ENCODE peak calls at places on chromosome 3, in ten cellular contexts. K, C, E, D, T, X, G, A, W and P are unnamed samples.

GRCh38 chr3:172009736-172010254 is 29.6 kb upstream of the FNDC3B start:
- DNase-seq in K (no peak), C (no peak), E (no peak), D (no peak), T (no peak), X (no peak), G (no peak), A (no peak), W (no peak), P (no peak)

GRCh38 chr3:141434255-141434654 is 52.6 kb upstream of the RASA2 start:
- DNase-seq in K (no peak), C (no peak), E (no peak), D (no peak), T (no peak), X (no peak), G (peak), A (no peak), W (peak), P (no peak)

GRCh38 chr3:17674082-17674686 is 68.2 kb downstream of the TBC1D5 start:
- DNase-seq in K (no peak), C (no peak), E (no peak), D (no peak), T (no peak), X (no peak), G (no peak), A (no peak), W (no peak), P (no peak)

GRCh38 chr3:146577662-146578061 is 27.5 kb downstream of the PLSCR5 start:
- DNase-seq in K (no peak), C (peak), E (no peak), D (no peak), T (no peak), X (peak), G (no peak), A (peak), W (no peak), P (no peak)

GRCh38 chr3:129003578-129004112 is 2.5 kb downstream of the EFCC1 start:
- DNase-seq in K (no peak), C (peak), E (no peak), D (peak), T (peak), X (peak), G (no peak), A (no peak), W (no peak), P (no peak)

GRCh38 chr3:184583345-184584000 is 21.9 kb downstream of the EPHB3 start:
- DNase-seq in K (peak), C (peak), E (no peak), D (no peak), T (no peak), X (no peak), G (no peak), A (no peak), W (no peak), P (no peak)

GRCh38 chr3:12990781-12991480 is 82.3 kb downstream of the IQSEC1 start:
- DNase-seq in K (peak), C (no peak), E (no peak), D (no peak), T (no peak), X (no peak), G (no peak), A (peak), W (no peak), P (no peak)

GRCh38 chr3:13018039-13018431 is 55.2 kb downstream of the IQSEC1 start:
- DNase-seq in K (no peak), C (peak), E (no peak), D (no peak), T (no peak), X (no peak), G (no peak), A (peak), W (no peak), P (no peak)

GRCh38 chr3:45124379-45124778 is 21.8 kb downstream of the CDCP1 start:
- DNase-seq in K (no peak), C (no peak), E (no peak), D (no peak), T (no peak), X (no peak), G (no peak), A (peak), W (no peak), P (no peak)

GRCh38 chr3:50487181-50487580 is 16.3 kb downstream of the CACNA2D2 start:
- DNase-seq in K (no peak), C (no peak), E (no peak), D (no peak), T (no peak), X (no peak), G (no peak), A (no peak), W (no peak), P (no peak)

GRCh38 chr3:66164155-66164554 is 56.6 kb upstream of the SLC25A26 start:
- DNase-seq in K (no peak), C (no peak), E (no peak), D (no peak), T (no peak), X (no peak), G (no peak), A (no peak), W (no peak), P (no peak)

GRCh38 chr3:193827039-193827669 is 234.1 kb downstream of the OPA1 start:
- DNase-seq in K (no peak), C (peak), E (no peak), D (no peak), T (no peak), X (no peak), G (no peak), A (no peak), W (no peak), P (no peak)

GRCh38 chr3:124826703-124827102 is 60.5 kb downstream of the ITGB5 start:
- DNase-seq in K (no peak), C (no peak), E (no peak), D (no peak), T (no peak), X (no peak), G (no peak), A (peak), W (no peak), P (no peak)

GRCh38 chr3:123498761-123499160 is 49.9 kb upstream of the ADCY5 start:
- DNase-seq in K (no peak), C (no peak), E (no peak), D (no peak), T (no peak), X (no peak), G (no peak), A (no peak), W (no peak), P (no peak)
- TF ChIP-seq CTCF in K (no peak), C (no peak), E (no peak), D (no peak), T (no peak), X (no peak), G (no peak), A (no peak), W (no peak), P (no peak)

DNA sequence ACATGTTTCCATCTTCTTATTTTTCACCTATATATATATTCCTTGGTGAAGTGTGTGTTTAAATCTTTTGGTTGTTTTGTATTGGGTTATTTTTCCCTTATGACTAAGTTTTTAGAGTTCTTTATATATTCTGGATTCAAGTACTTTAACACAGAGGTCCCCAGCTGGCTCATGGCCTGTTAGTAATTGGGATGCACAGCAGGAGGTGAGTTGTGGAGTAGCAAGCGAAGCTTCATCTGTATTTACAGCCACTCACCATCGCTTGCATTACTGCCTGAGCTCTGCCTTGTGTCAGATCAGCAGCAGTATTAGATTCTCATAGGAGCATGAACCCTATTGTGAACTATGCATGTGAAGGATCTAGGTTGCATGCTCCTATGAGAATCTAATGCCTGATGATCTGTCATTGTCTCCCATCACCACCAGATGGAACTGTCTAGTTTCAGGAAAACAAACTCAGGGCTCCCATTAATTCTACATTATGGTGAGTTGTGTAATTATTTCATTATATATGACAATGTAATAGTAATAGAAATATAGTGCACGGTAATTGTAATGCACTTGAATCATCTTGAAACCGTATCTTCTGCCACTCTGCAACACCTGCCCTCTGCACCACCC is 151.6 kb downstream of the RSRC1 start:
- DNase-seq in K (no peak), C (no peak), E (no peak), D (no peak), T (no peak), X (no peak), G (no peak), A (no peak), W (no peak), P (no peak)
- TF ChIP-seq CTCF in K (no peak), C (peak), E (no peak), D (no peak), T (no peak), X (no peak), G (no peak), A (peak), W (no peak), P (no peak)

GRCh38 chr3:161556533-161556932 is 59.9 kb downstream of the OTOL1 start:
- DNase-seq in K (no peak), C (peak), E (no peak), D (no peak), T (no peak), X (no peak), G (no peak), A (no peak), W (no peak), P (no peak)

GRCh38 chr3:161557751-161558150 is 61.1 kb downstream of the OTOL1 start:
- DNase-seq in K (no peak), C (no peak), E (no peak), D (no peak), T (no peak), X (no peak), G (no peak), A (no peak), W (no peak), P (no peak)

GRCh38 chr3:161558256-161558655 is 61.6 kb downstream of the OTOL1 start:
- DNase-seq in K (no peak), C (no peak), E (no peak), D (no peak), T (no peak), X (no peak), G (no peak), A (no peak), W (no peak), P (no peak)

GRCh38 chr3:161559177-161559998 is 62.8 kb downstream of the OTOL1 start:
- DNase-seq in K (no peak), C (no peak), E (no peak), D (no peak), T (no peak), X (no peak), G (peak), A (peak), W (no peak), P (no peak)

DNA sequence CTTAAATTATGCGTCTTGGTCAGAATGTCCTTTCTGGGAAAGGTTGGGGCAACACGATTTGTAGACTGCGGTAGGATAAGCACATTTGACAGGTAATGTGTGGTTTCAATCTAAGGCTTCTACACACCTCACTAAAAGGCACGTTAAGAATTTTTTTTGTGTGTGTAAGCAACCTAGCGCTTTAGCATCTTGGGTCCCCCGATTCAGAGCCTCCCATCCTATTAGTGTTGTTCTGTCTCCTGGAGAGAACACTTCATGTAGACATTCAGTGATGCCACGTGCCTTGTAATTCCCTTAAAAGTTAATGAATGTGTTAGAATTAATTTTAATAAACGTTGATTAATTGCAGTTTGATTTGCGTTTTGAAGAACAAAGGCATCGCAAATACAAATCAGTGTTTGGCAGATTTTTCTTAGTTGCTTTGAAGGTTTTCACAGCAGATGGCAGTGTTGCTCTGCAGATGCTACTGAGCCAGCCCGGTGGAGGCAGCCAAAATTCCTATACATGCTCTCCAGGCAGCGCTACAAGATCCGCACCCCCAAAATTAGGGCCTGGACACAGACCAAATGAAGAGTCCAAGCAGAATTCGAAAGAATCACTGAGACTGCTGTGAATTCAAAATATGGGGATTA is 63.5 kb downstream of the OTOL1 start:
- DNase-seq in K (peak), C (peak), E (no peak), D (no peak), T (no peak), X (no peak), G (no peak), A (peak), W (peak), P (no peak)
- TF ChIP-seq CTCF in K (peak), C (peak), E (peak), D (peak), T (no peak), X (no peak), G (peak), A (peak), W (peak), P (no peak)

GRCh38 chr3:40719660-40720287 is 195.0 kb downstream of the ZNF621 start:
- DNase-seq in K (no peak), C (no peak), E (peak), D (no peak), T (no peak), X (no peak), G (no peak), A (no peak), W (no peak), P (no peak)
- TF ChIP-seq CTCF in K (peak), C (no peak), E (peak), D (peak), T (no peak), X (no peak), G (no peak), A (no peak), W (no peak), P (no peak)

GRCh38 chr3:116070102-116070501 is 375.2 kb downstream of the LSAMP start:
- DNase-seq in K (no peak), C (no peak), E (no peak), D (no peak), T (no peak), X (no peak), G (no peak), A (no peak), W (no peak), P (no peak)

GRCh38 chr3:116065496-116065895 is 379.8 kb downstream of the LSAMP start:
- DNase-seq in K (no peak), C (no peak), E (no peak), D (no peak), T (no peak), X (no peak), G (no peak), A (no peak), W (no peak), P (no peak)

GRCh38 chr3:116067275-116067674 is 378.0 kb downstream of the LSAMP start:
- DNase-seq in K (no peak), C (no peak), E (no peak), D (no peak), T (no peak), X (no peak), G (no peak), A (no peak), W (no peak), P (no peak)

GRCh38 chr3:116064646-116065045 is 380.6 kb downstream of the LSAMP start:
- DNase-seq in K (no peak), C (no peak), E (no peak), D (no peak), T (no peak), X (no peak), G (no peak), A (no peak), W (no peak), P (no peak)

DNA sequence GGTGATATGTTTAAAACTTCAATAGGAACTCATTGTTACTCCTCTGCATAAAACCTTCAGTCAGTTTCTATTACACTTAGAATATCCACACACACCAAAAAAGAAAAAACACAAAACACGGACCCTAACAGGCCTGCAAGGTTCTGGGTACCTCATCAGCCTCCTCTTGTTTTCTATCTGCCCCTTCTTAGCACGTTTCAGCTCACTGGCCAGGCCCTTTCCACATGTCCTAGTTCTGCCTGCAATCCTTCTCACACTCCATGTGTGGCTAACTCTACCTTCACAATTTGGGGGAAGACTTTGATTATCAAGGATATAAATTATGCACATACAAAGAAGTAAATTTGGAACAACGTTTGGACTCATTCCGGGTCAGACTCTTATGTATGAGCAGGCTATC is 376.3 kb downstream of the LSAMP start:
- DNase-seq in K (no peak), C (no peak), E (no peak), D (no peak), T (no peak), X (no peak), G (no peak), A (no peak), W (no peak), P (no peak)
- TF ChIP-seq CTCF in K (no peak), C (no peak), E (no peak), D (no peak), T (no peak), X (no peak), G (no peak), A (no peak), W (no peak), P (no peak)

GRCh38 chr3:905217-905616 is 187.6 kb upstream of the CNTN6 start:
- DNase-seq in K (no peak), C (no peak), E (no peak), D (no peak), T (no peak), X (no peak), G (no peak), A (no peak), W (no peak), P (no peak)

GRCh38 chr3:906739-907138 is 186.1 kb upstream of the CNTN6 start:
- DNase-seq in K (no peak), C (no peak), E (no peak), D (no peak), T (no peak), X (no peak), G (no peak), A (no peak), W (no peak), P (no peak)

DNA sequence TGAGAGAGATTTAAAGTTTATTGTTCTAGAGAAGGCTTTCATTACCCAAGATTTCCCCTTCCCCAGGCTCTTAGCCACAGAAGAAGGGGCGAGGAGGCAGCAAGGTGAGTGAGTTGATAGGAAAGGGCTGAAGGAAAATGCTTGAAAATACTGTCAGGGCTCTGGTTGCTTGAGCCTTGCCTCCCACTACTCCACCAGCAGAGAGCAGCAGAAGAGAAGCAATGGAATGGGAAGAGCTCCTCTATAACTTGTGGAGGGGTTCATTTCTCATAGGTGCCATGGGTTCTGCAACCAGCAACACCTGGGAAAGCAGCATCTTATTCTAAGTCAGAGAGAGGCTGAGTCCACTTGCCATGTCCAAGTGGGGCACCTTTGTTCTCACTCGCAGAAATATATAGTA is 184.0 kb upstream of the CNTN6 start:
- DNase-seq in K (no peak), C (peak), E (no peak), D (no peak), T (no peak), X (no peak), G (no peak), A (no peak), W (no peak), P (no peak)
- TF ChIP-seq CTCF in K (peak), C (peak), E (no peak), D (no peak), T (no peak), X (no peak), G (no peak), A (no peak), W (no peak), P (no peak)

DNA sequence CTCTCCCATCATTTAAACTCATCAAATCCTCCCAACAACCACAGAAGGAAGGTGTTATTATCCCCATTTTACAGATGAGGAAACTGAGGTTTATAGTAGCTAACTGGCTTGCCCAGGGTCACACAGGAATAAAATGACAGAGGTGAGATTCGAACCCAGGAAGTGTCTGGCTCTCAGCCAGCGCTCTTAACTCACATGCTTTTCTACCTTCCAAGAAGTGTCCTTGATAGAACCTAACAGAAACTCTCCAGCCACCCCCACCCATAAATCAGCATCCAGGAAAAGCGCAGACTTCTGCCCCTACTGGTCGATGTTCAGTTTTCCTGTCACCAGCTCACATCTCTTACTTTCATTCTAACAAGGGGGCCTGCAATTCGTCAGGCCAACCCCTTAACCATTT is 51.7 kb downstream of the SPATA12 start:
- DNase-seq in K (no peak), C (peak), E (no peak), D (no peak), T (no peak), X (no peak), G (peak), A (no peak), W (peak), P (no peak)
- TF ChIP-seq CTCF in K (no peak), C (peak), E (no peak), D (peak), T (peak), X (no peak), G (peak), A (peak), W (peak), P (no peak)